ENCODE peak calls at places on chromosomes 13 and 19, in six cellular contexts. One of them, this sample, is unnamed. For H3K36me3, the result is how much of the 10 kb centered on the place peaks cover.

GRCh38 chr13:99150575-99151370 is 49.9 kb upstream of the UBAC2 start:
- DNase-seq in cardiac muscle cell: no peak
- DNase-seq in PC-3: peak
- DNase-seq in PC-9: peak
- DNase-seq in stomach: no peak
- DNase-seq in thyroid gland: peak
- DNase-seq in this sample: no peak

GRCh38 chr13:102870677-102871415 is 25.0 kb downstream of the ERCC5 start:
- DNase-seq in PC-3: peak
- DNase-seq in thyroid gland: peak
- DNase-seq in stomach: peak
- DNase-seq in PC-9: peak
- DNase-seq in cardiac muscle cell: peak
- DNase-seq in this sample: no peak

GRCh38 chr19:48553676-48554384 is 1.9 kb downstream of the SULT2B1 start:
- DNase-seq in PC-3: peak
- DNase-seq in cardiac muscle cell: peak
- DNase-seq in thyroid gland: peak
- DNase-seq in stomach: peak
- DNase-seq in PC-9: peak
- DNase-seq in this sample: no peak

GRCh38 chr19:18776288-18776594 is 14.9 kb downstream of the COMP start:
- DNase-seq in PC-9: no peak
- DNase-seq in stomach: no peak
- DNase-seq in PC-3: peak
- DNase-seq in cardiac muscle cell: no peak
- DNase-seq in thyroid gland: no peak
- DNase-seq in this sample: no peak

GRCh38 chr13:43804461-43805070 is 17.8 kb upstream of the ENOX1 start:
- DNase-seq in PC-3: peak
- DNase-seq in cardiac muscle cell: peak
- DNase-seq in thyroid gland: no peak
- DNase-seq in PC-9: peak
- DNase-seq in stomach: no peak
- DNase-seq in this sample: no peak

GRCh38 chr13:21638319-21639282 is 32.3 kb upstream of the FGF9 start:
- DNase-seq in thyroid gland: peak
- DNase-seq in cardiac muscle cell: peak
- DNase-seq in PC-9: peak
- DNase-seq in stomach: no peak
- DNase-seq in PC-3: peak
- DNase-seq in this sample: no peak

GRCh38 chr13:44364601-44365000 is 9.0 kb upstream of the SERP2 start:
- DNase-seq in stomach: no peak
- DNase-seq in thyroid gland: no peak
- DNase-seq in PC-3: peak
- DNase-seq in PC-9: peak
- DNase-seq in cardiac muscle cell: no peak
- DNase-seq in this sample: no peak

GRCh38 chr19:33493401-33494275 is 28.0 kb downstream of the PEPD start:
- DNase-seq in PC-3: no peak
- DNase-seq in PC-9: no peak
- DNase-seq in thyroid gland: no peak
- DNase-seq in stomach: no peak
- DNase-seq in cardiac muscle cell: no peak
- DNase-seq in this sample: no peak

GRCh38 chr19:3683405-3683865 is 16.8 kb downstream of the PIP5K1C start:
- DNase-seq in cardiac muscle cell: no peak
- DNase-seq in PC-9: no peak
- DNase-seq in stomach: no peak
- DNase-seq in thyroid gland: peak
- DNase-seq in PC-3: no peak
- DNase-seq in this sample: no peak

GRCh38 chr19:38730731-38731589 is 13.3 kb downstream of the CAPN12 start:
- DNase-seq in PC-3: no peak
- DNase-seq in thyroid gland: no peak
- DNase-seq in stomach: no peak
- DNase-seq in PC-9: no peak
- DNase-seq in cardiac muscle cell: no peak
- DNase-seq in this sample: peak

GRCh38 chr19:13153627-13154240 is 3.5 kb downstream of the IER2 start:
- DNase-seq in PC-3: peak
- DNase-seq in cardiac muscle cell: peak
- DNase-seq in PC-9: no peak
- DNase-seq in thyroid gland: peak
- DNase-seq in stomach: peak
- DNase-seq in this sample: no peak

GRCh38 chr19:5130371-5131030 is 161.6 kb downstream of the KDM4B start:
- DNase-seq in PC-3: no peak
- DNase-seq in cardiac muscle cell: no peak
- DNase-seq in thyroid gland: no peak
- DNase-seq in PC-9: no peak
- DNase-seq in stomach: no peak
- DNase-seq in this sample: no peak

GRCh38 chr13:63288576-63288975 is 1872.9 kb upstream of the PCDH20 start:
- DNase-seq in cardiac muscle cell: no peak
- DNase-seq in PC-3: no peak
- DNase-seq in thyroid gland: no peak
- DNase-seq in PC-9: no peak
- DNase-seq in stomach: no peak
- DNase-seq in this sample: no peak

GRCh38 chr19:53880716-53881481 is 1.1 kb upstream of the PRKCG start:
- DNase-seq in PC-9: no peak
- DNase-seq in stomach: no peak
- DNase-seq in PC-3: no peak
- DNase-seq in thyroid gland: no peak
- DNase-seq in cardiac muscle cell: no peak
- DNase-seq in this sample: no peak

GRCh38 chr13:30832845-30833332 is 73.2 kb upstream of the MEDAG start:
- DNase-seq in cardiac muscle cell: peak
- DNase-seq in PC-9: peak
- DNase-seq in PC-3: peak
- DNase-seq in stomach: peak
- DNase-seq in thyroid gland: peak
- DNase-seq in this sample: peak

GRCh38 chr13:53151692-53152421 is 123.2 kb downstream of the OLFM4 start:
- DNase-seq in stomach: peak
- DNase-seq in thyroid gland: peak
- DNase-seq in cardiac muscle cell: peak
- DNase-seq in PC-3: no peak
- DNase-seq in PC-9: peak
- DNase-seq in this sample: no peak

GRCh38 chr13:57682128-57682716 is 50.7 kb downstream of the PCDH17 start:
- DNase-seq in cardiac muscle cell: no peak
- DNase-seq in stomach: no peak
- DNase-seq in thyroid gland: no peak
- DNase-seq in PC-3: no peak
- DNase-seq in PC-9: no peak
- DNase-seq in this sample: no peak

GRCh38 chr13:41006296-41006695 is 12.8 kb downstream of the ELF1 start:
- DNase-seq in PC-9: no peak
- DNase-seq in cardiac muscle cell: no peak
- DNase-seq in PC-3: no peak
- DNase-seq in thyroid gland: no peak
- DNase-seq in stomach: no peak
- DNase-seq in this sample: no peak

GRCh38 chr19:11420894-11421606 is 1.9 kb upstream of the RGL3 start:
- DNase-seq in PC-3: no peak
- DNase-seq in stomach: no peak
- DNase-seq in thyroid gland: peak
- DNase-seq in PC-9: no peak
- DNase-seq in cardiac muscle cell: no peak
- DNase-seq in this sample: no peak
- H3K4me3 ChIP-seq in PC-3: no peak
- H3K4me3 ChIP-seq in stomach: peak
- H3K4me3 ChIP-seq in thyroid gland: no peak
- H3K4me3 ChIP-seq in PC-9: peak
- H3K4me3 ChIP-seq in cardiac muscle cell: peak
- H3K4me3 ChIP-seq in this sample: peak

GRCh38 chr19:10368101-10368803 is 12.1 kb downstream of the TYK2 start:
- DNase-seq in cardiac muscle cell: no peak
- DNase-seq in PC-9: no peak
- DNase-seq in thyroid gland: no peak
- DNase-seq in stomach: no peak
- DNase-seq in PC-3: peak
- DNase-seq in this sample: no peak
- H3K36me3 ChIP-seq in cardiac muscle cell: under half
- H3K36me3 ChIP-seq in PC-9: under half
- H3K36me3 ChIP-seq in thyroid gland: under half
- H3K36me3 ChIP-seq in stomach: half or more
- H3K36me3 ChIP-seq in PC-3: under half
- H3K36me3 ChIP-seq in this sample: half or more

DNA sequence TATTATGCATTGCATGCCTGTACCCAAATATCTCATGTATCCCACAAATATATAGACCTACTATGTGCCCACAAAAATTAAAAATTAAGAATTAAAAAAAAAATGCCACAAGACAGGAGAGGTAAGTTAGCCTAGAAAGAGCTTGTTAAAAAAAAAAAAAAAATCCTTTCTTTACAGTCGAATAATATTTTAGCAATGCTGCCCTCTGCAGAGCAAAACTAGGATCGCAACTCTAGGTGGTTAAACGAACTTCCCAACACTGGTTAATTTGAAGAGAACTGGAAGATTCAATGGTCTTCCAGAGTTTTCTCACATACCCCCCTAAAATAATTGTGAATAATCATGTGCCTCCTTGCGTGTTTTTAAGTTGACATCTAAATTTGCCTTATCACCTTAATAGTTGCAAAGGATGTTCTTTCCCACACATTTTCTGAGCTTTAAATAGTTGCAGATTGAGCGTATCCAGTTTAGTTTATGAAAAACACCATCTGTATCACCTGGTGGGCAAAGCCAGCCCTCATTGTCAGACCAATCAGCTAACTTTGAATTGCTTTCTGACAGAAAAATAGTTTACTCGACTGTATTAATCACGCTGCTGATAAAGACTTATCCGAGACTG is 47.4 kb upstream of the RCBTB2 start:
- DNase-seq in cardiac muscle cell: peak
- DNase-seq in thyroid gland: peak
- DNase-seq in PC-9: peak
- DNase-seq in PC-3: peak
- DNase-seq in stomach: peak
- DNase-seq in this sample: no peak
- TF ChIP-seq CTCF in cardiac muscle cell: peak
- TF ChIP-seq CTCF in thyroid gland: peak
- TF ChIP-seq CTCF in PC-9: peak
- TF ChIP-seq CTCF in PC-3: peak
- TF ChIP-seq CTCF in stomach: peak
- TF ChIP-seq CTCF in this sample: peak

GRCh38 chr19:662962-663681 is at the start of gene RNF126:
- DNase-seq in PC-3: peak
- DNase-seq in cardiac muscle cell: peak
- DNase-seq in stomach: peak
- DNase-seq in PC-9: peak
- DNase-seq in thyroid gland: peak
- DNase-seq in this sample: peak

GRCh38 chr19:662207-662961 is 630 bp downstream of the RNF126 start:
- DNase-seq in cardiac muscle cell: peak
- DNase-seq in stomach: peak
- DNase-seq in PC-9: peak
- DNase-seq in PC-3: peak
- DNase-seq in thyroid gland: peak
- DNase-seq in this sample: peak

GRCh38 chr19:664913-665443 is 2.0 kb upstream of the RNF126 start:
- DNase-seq in PC-3: peak
- DNase-seq in thyroid gland: peak
- DNase-seq in stomach: peak
- DNase-seq in cardiac muscle cell: peak
- DNase-seq in PC-9: peak
- DNase-seq in this sample: peak

GRCh38 chr19:661427-662196 is 1.4 kb downstream of the RNF126 start:
- DNase-seq in stomach: peak
- DNase-seq in PC-3: no peak
- DNase-seq in thyroid gland: no peak
- DNase-seq in cardiac muscle cell: peak
- DNase-seq in PC-9: no peak
- DNase-seq in this sample: no peak

GRCh38 chr19:663682-664117 is 686 bp upstream of the RNF126 start:
- DNase-seq in thyroid gland: no peak
- DNase-seq in cardiac muscle cell: no peak
- DNase-seq in stomach: no peak
- DNase-seq in PC-9: no peak
- DNase-seq in PC-3: no peak
- DNase-seq in this sample: no peak
- H3K4me3 ChIP-seq in thyroid gland: no peak
- H3K4me3 ChIP-seq in cardiac muscle cell: peak
- H3K4me3 ChIP-seq in stomach: peak
- H3K4me3 ChIP-seq in PC-9: peak
- H3K4me3 ChIP-seq in PC-3: peak
- H3K4me3 ChIP-seq in this sample: peak

DNA sequence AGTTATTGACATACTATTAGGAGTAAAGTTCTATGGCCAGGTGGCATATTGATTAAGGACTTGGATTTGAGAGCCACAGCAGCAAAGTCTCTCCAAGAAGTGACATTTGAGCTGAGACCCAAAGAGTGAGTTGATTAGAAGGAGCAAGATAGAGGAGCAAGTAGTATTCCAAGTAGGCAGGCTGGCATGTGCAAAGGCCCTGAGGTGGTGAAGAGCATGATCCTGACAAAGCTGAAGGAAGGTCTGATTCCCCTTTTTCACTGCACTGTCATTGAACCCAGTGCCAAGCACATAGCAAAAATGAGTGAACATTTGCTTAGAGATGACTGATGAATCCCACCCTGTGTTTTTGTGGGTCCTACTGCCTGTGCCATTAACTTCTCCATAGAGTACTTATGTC is 4.7 kb downstream of the ZNF543 start:
- DNase-seq in PC-9: no peak
- DNase-seq in PC-3: no peak
- DNase-seq in thyroid gland: no peak
- DNase-seq in cardiac muscle cell: no peak
- DNase-seq in stomach: no peak
- DNase-seq in this sample: no peak
- H3K36me3 ChIP-seq in PC-9: under half
- H3K36me3 ChIP-seq in PC-3: half or more
- H3K36me3 ChIP-seq in thyroid gland: half or more
- H3K36me3 ChIP-seq in cardiac muscle cell: under half
- H3K36me3 ChIP-seq in stomach: half or more
- H3K36me3 ChIP-seq in this sample: half or more

This sample was measured in upper lobe of right lung.